ENCODE peak calls at places on chromosomes 4 and X, in seven cellular contexts. Q is Peyer's patch, H is retinal pigment epithelial cell, T is tibial artery, X is GM06990, F is kidney epithelial cell, E is choroid plexus epithelial cell. C is an unnamed sample.

GRCh38 chrX:49233887-49234555 is 881 bp upstream of the CACNA1F start:
- DNase-seq in F (no peak), T (no peak), E (no peak), X (no peak), H (no peak), Q (no peak), C (no peak)

GRCh38 chrX:103330601-103331397 is 760 bp downstream of the TCEAL7 start:
- DNase-seq in F (no peak), Q (no peak), H (no peak), E (peak), X (no peak), T (no peak), C (no peak)

GRCh38 chr4:2637956-2638552 is 101.6 kb downstream of the FAM193A start:
- DNase-seq in X (no peak), F (no peak), T (no peak), Q (peak), E (no peak), H (no peak), C (no peak)

GRCh38 chr4:74970577-74970976 is 37.7 kb downstream of the PARM1 start:
- DNase-seq in H (no peak), F (no peak), T (no peak), E (no peak), X (no peak), Q (no peak), C (no peak)

GRCh38 chrX:134718329-134719317 is 60.4 kb upstream of the PLAC1 start:
- DNase-seq in H (peak), X (peak), T (peak), Q (no peak), F (peak), E (peak), C (no peak)

GRCh38 chrX:103376118-103376978 is at the start of gene BEX3:
- DNase-seq in X (peak), T (peak), H (no peak), E (peak), F (no peak), Q (peak), C (peak)

GRCh38 chr4:3372933-3373465 is 68.8 kb upstream of the HGFAC start:
- DNase-seq in H (no peak), X (no peak), Q (peak), E (no peak), F (no peak), T (peak), C (no peak)

GRCh38 chr4:13244342-13244905 is 239.7 kb downstream of the RAB28 start:
- DNase-seq in F (no peak), H (peak), E (no peak), X (no peak), Q (no peak), T (no peak), C (no peak)

GRCh38 chrX:45771560-45772340 is 571.1 kb upstream of the DIPK2B start:
- DNase-seq in T (peak), E (peak), F (no peak), X (no peak), H (no peak), Q (peak), C (no peak)

GRCh38 chr4:37073226-37073840 is 171.2 kb upstream of the NWD2 start:
- DNase-seq in Q (no peak), X (no peak), F (no peak), H (no peak), T (no peak), E (no peak), C (no peak)

GRCh38 chrX:140664939-140665338 is 44.6 kb upstream of the LINC00632 start:
- DNase-seq in H (peak), T (no peak), Q (no peak), X (no peak), F (no peak), E (peak), C (no peak)

GRCh38 chrX:134338527-134338926 is 101.5 kb downstream of the CCDC160 start:
- DNase-seq in H (no peak), T (no peak), E (no peak), X (no peak), F (no peak), Q (no peak), C (no peak)

GRCh38 chr4:7766086-7766485 is 173.6 kb downstream of the AFAP1 start:
- DNase-seq in E (no peak), H (no peak), T (no peak), Q (no peak), X (no peak), F (no peak), C (no peak)

GRCh38 chr4:187606581-187606980 is 389.0 kb upstream of the ZFP42 start:
- DNase-seq in E (peak), Q (peak), T (peak), F (no peak), H (no peak), X (no peak), C (no peak)

GRCh38 chr4:151434183-151434860 is 25.3 kb downstream of the FHIP1A start:
- DNase-seq in X (no peak), T (no peak), E (peak), F (no peak), H (peak), Q (no peak), C (no peak)

GRCh38 chr4:10182446-10183424 is 66.1 kb upstream of the WDR1 start:
- DNase-seq in H (no peak), T (no peak), F (no peak), Q (no peak), X (no peak), E (no peak), C (no peak)

GRCh38 chr4:107120661-107121060 is 84.5 kb upstream of the DKK2 start:
- DNase-seq in F (no peak), E (peak), X (no peak), T (no peak), H (no peak), Q (no peak), C (no peak)

GRCh38 chr4:126106658-126107057 is 791.9 kb downstream of the FAT4 start:
- DNase-seq in F (no peak), E (peak), X (no peak), Q (no peak), T (no peak), H (no peak), C (no peak)

GRCh38 chr4:145938618-145939177 is at the start of gene ZNF827:
- DNase-seq in H (no peak), T (peak), X (peak), Q (peak), E (peak), F (peak), C (no peak)

GRCh38 chrX:141142946-141143345 is 34.0 kb downstream of the LDOC1 start:
- DNase-seq in E (peak), Q (no peak), X (no peak), H (no peak), T (no peak), F (no peak), C (no peak)

GRCh38 chr4:165464813-165465381 is 86.1 kb downstream of the CPE start:
- DNase-seq in T (no peak), E (peak), X (no peak), Q (peak), F (no peak), H (no peak), C (no peak)

GRCh38 chr4:1516261-1516660 is 110.0 kb upstream of the NKX1-1 start:
- DNase-seq in T (no peak), Q (no peak), X (no peak), F (no peak), E (no peak), H (no peak), C (no peak)

GRCh38 chrX:69616520-69617203 is 749 bp downstream of the EDA start:
- DNase-seq in F (no peak), X (peak), H (no peak), Q (no peak), T (peak), E (no peak), C (no peak)

GRCh38 chrX:114584983-114585842 is 1.3 kb downstream of the HTR2C start:
- DNase-seq in T (no peak), X (no peak), F (no peak), H (no peak), E (no peak), Q (no peak), C (no peak)

GRCh38 chr4:111562811-111563210 is 582.4 kb upstream of the FAM241A start:
- DNase-seq in Q (no peak), F (no peak), E (no peak), H (no peak), T (no peak), X (no peak), C (no peak)

GRCh38 chr4:99201687-99202086 is 17.4 kb downstream of the ADH6 start:
- DNase-seq in H (no peak), Q (no peak), T (no peak), F (no peak), E (peak), X (no peak), C (no peak)

GRCh38 chrX:49878128-49878833 is 1.0 kb upstream of the USP27X start:
- DNase-seq in X (no peak), H (no peak), T (no peak), Q (no peak), F (no peak), E (peak), C (no peak)

GRCh38 chr4:10173039-10173753 is 56.6 kb upstream of the WDR1 start:
- DNase-seq in X (no peak), E (peak), H (peak), Q (no peak), F (no peak), T (no peak), C (no peak)

GRCh38 chr4:108559067-108559793 is 61.1 kb upstream of the RPL34 start:
- DNase-seq in Q (no peak), H (no peak), T (no peak), X (no peak), E (peak), F (no peak), C (no peak)

GRCh38 chr4:151013491-151013890 is 1.6 kb downstream of the LRBA start:
- DNase-seq in E (no peak), F (no peak), T (no peak), X (no peak), H (no peak), Q (no peak), C (no peak)

GRCh38 chrX:130174051-130174704 is 2.4 kb downstream of the RAB33A start:
- DNase-seq in T (peak), E (peak), X (no peak), Q (no peak), H (peak), F (no peak), C (no peak)

GRCh38 chr4:184851200-184851541 is 25.4 kb upstream of the ACSL1 start:
- DNase-seq in Q (peak), F (no peak), H (no peak), X (peak), T (peak), E (peak), C (no peak)

GRCh38 chr4:164989464-164989863 is 12.0 kb upstream of the TRIM61 start:
- DNase-seq in H (no peak), E (no peak), F (no peak), Q (no peak), X (no peak), T (no peak), C (no peak)

GRCh38 chrX:72365126-72365525 is 59.4 kb upstream of the CITED1 start:
- DNase-seq in Q (no peak), F (no peak), X (no peak), E (no peak), T (no peak), H (no peak), C (no peak)
- TF ChIP-seq CTCF in Q (no peak), F (no peak), X (no peak), E (no peak), T (no peak), H (no peak), C (no peak)

GRCh38 chr4:6043188-6043587 is 25.0 kb upstream of the C4orf50 start:
- DNase-seq in H (no peak), E (no peak), F (no peak), X (no peak), Q (no peak), T (no peak), C (no peak)

GRCh38 chr4:6043843-6044242 is 25.6 kb upstream of the C4orf50 start:
- DNase-seq in T (no peak), F (no peak), H (no peak), E (no peak), X (no peak), Q (no peak), C (no peak)

GRCh38 chr4:6046526-6047129 is 28.4 kb upstream of the C4orf50 start:
- DNase-seq in F (no peak), T (no peak), Q (no peak), X (no peak), H (no peak), E (no peak), C (no peak)

GRCh38 chr4:6044276-6044675 is 26.0 kb upstream of the C4orf50 start:
- DNase-seq in Q (no peak), X (no peak), H (no peak), T (no peak), F (no peak), E (no peak), C (no peak)

GRCh38 chr4:6044805-6045204 is 26.6 kb upstream of the C4orf50 start:
- DNase-seq in T (no peak), H (no peak), F (no peak), Q (no peak), E (no peak), X (no peak), C (no peak)
- TF ChIP-seq CTCF in T (no peak), H (no peak), F (no peak), Q (no peak), E (no peak), X (no peak), C (no peak)

GRCh38 chr4:176794651-176795050 is 1.9 kb upstream of the VEGFC start:
- DNase-seq in E (no peak), X (no peak), H (no peak), Q (no peak), T (no peak), F (no peak), C (no peak)

GRCh38 chr4:176794151-176794550 is 1.4 kb upstream of the VEGFC start:
- DNase-seq in Q (no peak), H (peak), F (no peak), X (no peak), T (no peak), E (peak), C (no peak)

GRCh38 chr4:176792348-176793059 is at the start of gene VEGFC:
- DNase-seq in X (no peak), T (peak), E (peak), F (no peak), H (no peak), Q (peak), C (peak)

GRCh38 chr4:176791591-176792347 is 953 bp downstream of the VEGFC start:
- DNase-seq in H (peak), E (peak), T (no peak), F (no peak), Q (no peak), X (no peak), C (no peak)

DNA sequence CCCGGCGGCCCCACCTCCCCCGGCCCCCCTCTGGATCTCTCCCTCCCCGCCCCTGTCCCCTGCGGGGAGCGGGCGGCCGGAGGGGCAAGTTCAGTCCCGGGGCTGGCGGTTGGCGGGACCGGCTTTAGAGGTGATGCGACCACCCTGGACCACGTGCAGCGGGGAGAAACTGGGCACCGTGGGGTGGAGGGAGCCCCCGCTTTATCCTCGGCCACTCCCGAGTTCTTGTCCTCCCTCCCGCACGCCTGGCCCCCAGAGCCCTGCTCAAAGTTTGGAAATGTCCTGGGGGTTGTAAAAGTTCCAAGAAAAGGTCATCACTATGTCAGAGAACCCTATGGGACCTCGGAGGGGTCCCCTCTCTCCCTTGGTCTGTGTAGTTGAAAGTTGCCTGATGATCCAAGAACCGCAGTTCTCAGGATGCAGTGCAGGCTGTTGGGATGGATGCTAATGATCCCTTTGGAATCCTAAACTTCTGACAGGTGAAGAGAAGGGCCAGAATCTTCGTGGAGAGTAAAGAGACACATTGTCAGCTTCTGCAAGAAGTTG is 411 bp upstream of the VEGFC start:
- DNase-seq in T (no peak), H (no peak), X (no peak), E (no peak), F (no peak), Q (no peak), C (no peak)
- TF ChIP-seq CTCF in T (no peak), H (no peak), X (no peak), E (no peak), F (no peak), Q (no peak), C (no peak)

GRCh38 chr4:96326846-96327245 is 487.0 kb downstream of the PDHA2 start:
- DNase-seq in Q (no peak), F (no peak), H (no peak), X (no peak), T (no peak), E (no peak), C (no peak)
- TF ChIP-seq CTCF in Q (no peak), F (no peak), H (no peak), X (no peak), T (no peak), E (no peak), C (no peak)

GRCh38 chr4:119313237-119313636 is 8.7 kb downstream of the FABP2 start:
- DNase-seq in H (no peak), T (no peak), X (no peak), Q (no peak), F (no peak), E (peak), C (no peak)

GRCh38 chr4:119310826-119311225 is 11.1 kb downstream of the FABP2 start:
- DNase-seq in E (peak), X (no peak), T (no peak), F (no peak), H (no peak), Q (no peak), C (no peak)

GRCh38 chr4:119317996-119318395 is 3.9 kb downstream of the FABP2 start:
- DNase-seq in H (no peak), T (no peak), F (no peak), Q (no peak), E (no peak), X (no peak), C (no peak)

GRCh38 chr4:119315036-119315435 is 6.9 kb downstream of the FABP2 start:
- DNase-seq in Q (no peak), E (no peak), H (no peak), T (no peak), F (no peak), X (no peak), C (no peak)

GRCh38 chr4:119314356-119314755 is 7.6 kb downstream of the FABP2 start:
- DNase-seq in F (peak), T (no peak), E (peak), X (no peak), H (no peak), Q (peak), C (no peak)
- TF ChIP-seq CTCF in F (peak), T (peak), E (peak), X (peak), H (peak), Q (peak), C (peak)

GRCh38 chr4:19803406-19803805 is 448.3 kb upstream of the SLIT2 start:
- DNase-seq in Q (no peak), H (no peak), F (no peak), X (no peak), E (peak), T (no peak), C (no peak)
- TF ChIP-seq CTCF in Q (no peak), H (peak), F (no peak), X (no peak), E (no peak), T (no peak), C (no peak)

GRCh38 chr4:86443495-86443894 is 83.6 kb upstream of the MAPK10 start:
- DNase-seq in T (no peak), X (no peak), Q (no peak), E (no peak), H (no peak), F (no peak), C (no peak)

GRCh38 chr4:86439293-86439692 is 79.4 kb upstream of the MAPK10 start:
- DNase-seq in T (no peak), E (no peak), F (no peak), Q (no peak), H (no peak), X (no peak), C (no peak)

GRCh38 chr4:86442881-86443280 is 83.0 kb upstream of the MAPK10 start:
- DNase-seq in Q (no peak), H (no peak), F (no peak), E (no peak), X (no peak), T (no peak), C (no peak)

GRCh38 chr4:86446996-86447395 is 87.1 kb upstream of the MAPK10 start:
- DNase-seq in Q (no peak), E (no peak), T (no peak), X (no peak), F (no peak), H (no peak), C (no peak)

DNA sequence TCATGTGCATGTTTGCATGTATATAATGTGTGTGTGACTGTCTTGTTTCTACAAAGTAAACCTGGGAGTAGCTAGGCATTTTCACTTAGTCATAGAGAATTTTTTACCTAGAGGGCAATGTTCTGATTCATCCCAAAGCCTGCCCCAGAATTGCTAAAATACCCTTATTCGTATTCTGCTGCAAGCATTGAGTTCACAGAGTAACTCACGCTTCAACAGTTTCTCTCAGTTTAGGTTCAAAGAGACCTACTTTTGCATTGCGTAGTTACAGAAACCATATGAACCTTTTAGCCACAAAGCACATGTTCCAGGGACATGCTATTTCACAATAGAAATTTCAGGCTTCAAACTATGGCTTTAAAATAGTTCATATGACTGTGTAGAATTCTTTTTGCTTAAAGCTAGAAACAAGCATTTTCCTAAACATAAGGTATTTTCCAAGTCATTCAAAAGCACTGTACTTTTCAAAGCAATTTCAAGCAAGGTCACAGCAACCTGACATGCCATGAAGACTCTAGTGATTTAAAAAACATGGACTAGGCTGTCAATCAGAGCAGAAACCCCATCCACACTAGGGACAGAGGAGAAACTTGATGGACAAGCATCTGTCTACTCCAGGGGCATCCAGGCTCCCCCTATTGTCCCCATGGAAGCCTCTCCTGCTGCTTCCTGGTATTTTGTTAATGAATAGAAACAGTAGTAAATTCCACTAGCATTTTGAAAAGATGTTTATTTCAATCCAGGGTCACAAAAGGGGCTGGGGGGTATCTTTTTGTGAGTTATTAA is 81.5 kb upstream of the MAPK10 start:
- DNase-seq in X (peak), F (peak), Q (no peak), E (peak), T (no peak), H (no peak), C (no peak)
- TF ChIP-seq CTCF in X (no peak), F (peak), Q (no peak), E (no peak), T (no peak), H (no peak), C (no peak)

GRCh38 chr4:41887821-41888699 is 47.2 kb upstream of the TMEM33 start:
- DNase-seq in T (no peak), X (no peak), H (no peak), Q (peak), F (peak), E (peak), C (no peak)
- TF ChIP-seq CTCF in T (peak), X (peak), H (peak), Q (peak), F (peak), E (peak), C (peak)